ENCODE peak calls at places on chromosomes 7 and 10, in four cellular contexts. One of them, this sample, is unnamed.

GRCh38 chr10:21754410-21755011 is 220.5 kb downstream of the MLLT10 start:
- DNase-seq in ecto neural progenitor cell: no peak
- DNase-seq in SW480: no peak
- DNase-seq in amniotic epithelial cell: peak
- DNase-seq in this sample: peak

GRCh38 chr10:112981553-112981952 is 31.5 kb downstream of the TCF7L2 start:
- DNase-seq in ecto neural progenitor cell: no peak
- DNase-seq in amniotic epithelial cell: no peak
- DNase-seq in SW480: peak
- DNase-seq in this sample: no peak

GRCh38 chr10:87598700-87599099 is 61.0 kb upstream of the PAPSS2 start:
- DNase-seq in amniotic epithelial cell: no peak
- DNase-seq in SW480: no peak
- DNase-seq in ecto neural progenitor cell: no peak
- DNase-seq in this sample: no peak

GRCh38 chr10:33139191-33139646 is 181.2 kb upstream of the ITGB1 start:
- DNase-seq in ecto neural progenitor cell: no peak
- DNase-seq in SW480: peak
- DNase-seq in amniotic epithelial cell: no peak
- DNase-seq in this sample: no peak

GRCh38 chr7:44881610-44882009 is 3.7 kb downstream of the PURB start:
- DNase-seq in amniotic epithelial cell: peak
- DNase-seq in SW480: peak
- DNase-seq in ecto neural progenitor cell: no peak
- DNase-seq in this sample: no peak

GRCh38 chr10:31011660-31012022 is 20.0 kb downstream of the ZNF438 start:
- DNase-seq in amniotic epithelial cell: no peak
- DNase-seq in SW480: no peak
- DNase-seq in ecto neural progenitor cell: no peak
- DNase-seq in this sample: peak

GRCh38 chr10:126017961-126018560 is 121.7 kb downstream of the FANK1 start:
- DNase-seq in amniotic epithelial cell: peak
- DNase-seq in SW480: no peak
- DNase-seq in ecto neural progenitor cell: no peak
- DNase-seq in this sample: no peak

GRCh38 chr10:22712246-22712958 is 2.0 kb downstream of the PIP4K2A start:
- DNase-seq in SW480: no peak
- DNase-seq in amniotic epithelial cell: peak
- DNase-seq in ecto neural progenitor cell: no peak
- DNase-seq in this sample: no peak

GRCh38 chr7:3949226-3949625 is 648.2 kb downstream of the SDK1 start:
- DNase-seq in SW480: no peak
- DNase-seq in ecto neural progenitor cell: no peak
- DNase-seq in amniotic epithelial cell: no peak
- DNase-seq in this sample: no peak

GRCh38 chr7:47816647-47817046 is 131.6 kb downstream of the PKD1L1 start:
- DNase-seq in amniotic epithelial cell: peak
- DNase-seq in SW480: no peak
- DNase-seq in ecto neural progenitor cell: no peak
- DNase-seq in this sample: no peak

GRCh38 chr10:128687408-128687807 is 561.2 kb upstream of the MKI67 start:
- DNase-seq in SW480: no peak
- DNase-seq in amniotic epithelial cell: no peak
- DNase-seq in ecto neural progenitor cell: no peak
- DNase-seq in this sample: no peak

GRCh38 chr7:144019457-144019856 is 19.3 kb downstream of the OR6B1 start:
- DNase-seq in amniotic epithelial cell: peak
- DNase-seq in ecto neural progenitor cell: no peak
- DNase-seq in SW480: peak
- DNase-seq in this sample: no peak

GRCh38 chr7:27210441-27211083 is 10.7 kb upstream of the HOXA13 start:
- DNase-seq in ecto neural progenitor cell: peak
- DNase-seq in amniotic epithelial cell: peak
- DNase-seq in SW480: peak
- DNase-seq in this sample: peak

GRCh38 chr10:75205908-75206307 is 4.7 kb upstream of the VDAC2 start:
- DNase-seq in amniotic epithelial cell: no peak
- DNase-seq in SW480: no peak
- DNase-seq in ecto neural progenitor cell: no peak
- DNase-seq in this sample: no peak

GRCh38 chr7:4297843-4298219 is 384.3 kb upstream of the FOXK1 start:
- DNase-seq in amniotic epithelial cell: no peak
- DNase-seq in SW480: no peak
- DNase-seq in ecto neural progenitor cell: no peak
- DNase-seq in this sample: no peak

GRCh38 chr10:55500931-55501559 is 700.0 kb upstream of the PCDH15 start:
- DNase-seq in ecto neural progenitor cell: peak
- DNase-seq in amniotic epithelial cell: peak
- DNase-seq in SW480: peak
- DNase-seq in this sample: peak

GRCh38 chr7:112892263-112892662 is 102.1 kb upstream of the TMEM168 start:
- DNase-seq in ecto neural progenitor cell: no peak
- DNase-seq in amniotic epithelial cell: peak
- DNase-seq in SW480: no peak
- DNase-seq in this sample: no peak

GRCh38 chr7:155583636-155584035 is 37.3 kb upstream of the CNPY1 start:
- DNase-seq in ecto neural progenitor cell: no peak
- DNase-seq in SW480: no peak
- DNase-seq in amniotic epithelial cell: no peak
- DNase-seq in this sample: no peak

GRCh38 chr7:124387056-124387455 is 354.2 kb upstream of the TMEM229A start:
- DNase-seq in ecto neural progenitor cell: no peak
- DNase-seq in amniotic epithelial cell: no peak
- DNase-seq in SW480: no peak
- DNase-seq in this sample: no peak

GRCh38 chr7:150631084-150631824 is 931 bp downstream of the GIMAP6 start:
- DNase-seq in SW480: no peak
- DNase-seq in ecto neural progenitor cell: no peak
- DNase-seq in amniotic epithelial cell: no peak
- DNase-seq in this sample: no peak

GRCh38 chr10:69209787-69210480 is 10.2 kb upstream of the HKDC1 start:
- DNase-seq in amniotic epithelial cell: no peak
- DNase-seq in ecto neural progenitor cell: no peak
- DNase-seq in SW480: no peak
- DNase-seq in this sample: no peak

GRCh38 chr7:101235522-101235921 is 2.1 kb downstream of the CLDN15 start:
- DNase-seq in ecto neural progenitor cell: no peak
- DNase-seq in amniotic epithelial cell: no peak
- DNase-seq in SW480: no peak
- DNase-seq in this sample: no peak

GRCh38 chr10:111107023-111107422 is 30.2 kb downstream of the ADRA2A start:
- DNase-seq in SW480: no peak
- DNase-seq in ecto neural progenitor cell: no peak
- DNase-seq in amniotic epithelial cell: no peak
- DNase-seq in this sample: no peak

GRCh38 chr7:20026762-20027161 is 190.4 kb downstream of the MACC1 start:
- DNase-seq in SW480: no peak
- DNase-seq in amniotic epithelial cell: no peak
- DNase-seq in ecto neural progenitor cell: no peak
- DNase-seq in this sample: no peak

GRCh38 chr7:35906191-35906908 is 105.5 kb downstream of the SEPTIN7 start:
- DNase-seq in amniotic epithelial cell: peak
- DNase-seq in SW480: peak
- DNase-seq in ecto neural progenitor cell: peak
- DNase-seq in this sample: peak

GRCh38 chr7:137469858-137470257 is 126.3 kb upstream of the PTN start:
- DNase-seq in amniotic epithelial cell: no peak
- DNase-seq in ecto neural progenitor cell: no peak
- DNase-seq in SW480: no peak
- DNase-seq in this sample: no peak

GRCh38 chr10:49398000-49398861 is 2.3 kb upstream of the DRGX start:
- DNase-seq in ecto neural progenitor cell: peak
- DNase-seq in amniotic epithelial cell: peak
- DNase-seq in SW480: no peak
- DNase-seq in this sample: peak

GRCh38 chr7:329691-330281 is 39.8 kb downstream of the FOXL3 start:
- DNase-seq in amniotic epithelial cell: no peak
- DNase-seq in ecto neural progenitor cell: no peak
- DNase-seq in SW480: peak
- DNase-seq in this sample: no peak

GRCh38 chr7:87575521-87575920 is 25.2 kb downstream of the ABCB1 start:
- DNase-seq in SW480: no peak
- DNase-seq in ecto neural progenitor cell: no peak
- DNase-seq in amniotic epithelial cell: no peak
- DNase-seq in this sample: no peak

GRCh38 chr10:42827201-42827600 is 44.6 kb downstream of the BMS1 start:
- DNase-seq in SW480: peak
- DNase-seq in amniotic epithelial cell: no peak
- DNase-seq in ecto neural progenitor cell: peak
- DNase-seq in this sample: peak

GRCh38 chr7:134662166-134662870 is 15.7 kb downstream of the BPGM start:
- DNase-seq in ecto neural progenitor cell: no peak
- DNase-seq in amniotic epithelial cell: no peak
- DNase-seq in SW480: no peak
- DNase-seq in this sample: no peak